ENCODE peak calls at places on chromosomes 7 and 10, in five cellular contexts. X, O, G, F and K are unnamed samples.

GRCh38 chr7:4013793-4014192 is 668.3 kb upstream of the FOXK1 start:
- DNase-seq in X (no peak), O (no peak), G (no peak), F (no peak), K (no peak)

GRCh38 chr10:114215033-114215432 is 24.0 kb upstream of the VWA2 start:
- DNase-seq in X (no peak), O (no peak), G (no peak), F (no peak), K (no peak)

GRCh38 chr10:57657164-57657765 is 610.4 kb downstream of the IPMK start:
- DNase-seq in X (peak; percentile 22), O (peak; percentile 48), G (peak; percentile 30), F (no peak), K (peak; percentile 24)

GRCh38 chr10:90592903-90593302 is 264.9 kb downstream of the HTR7 start:
- DNase-seq in X (no peak), O (peak; percentile 26), G (no peak), F (no peak), K (no peak)

GRCh38 chr10:68333058-68333395 is 299 bp upstream of the PBLD start:
- DNase-seq in X (no peak), O (no peak), G (peak; percentile 25), F (no peak), K (no peak)

GRCh38 chr10:125084191-125085186 is 75.9 kb downstream of the CTBP2 start:
- DNase-seq in X (no peak), O (peak; percentile 86), G (peak; percentile 96), F (no peak), K (no peak)

GRCh38 chr7:116777613-116778380 is 84.6 kb upstream of the CAPZA2 start:
- DNase-seq in X (no peak), O (no peak), G (peak; percentile 54), F (no peak), K (no peak)

GRCh38 chr7:159209429-159209828 is 64.8 kb upstream of the VIPR2 start:
- DNase-seq in X (no peak), O (no peak), G (no peak), F (no peak), K (no peak)

GRCh38 chr7:143882611-143883078 is 19.3 kb downstream of the TCAF1 start:
- DNase-seq in X (peak; percentile 76), O (peak; percentile 87), G (peak; percentile 71), F (no peak), K (peak; percentile 54)

GRCh38 chr7:70131807-70132565 is 533.7 kb downstream of the AUTS2 start:
- DNase-seq in X (no peak), O (peak; percentile 44), G (no peak), F (no peak), K (peak; percentile 64)

GRCh38 chr7:78762625-78763024 is 690.8 kb downstream of the MAGI2 start:
- DNase-seq in X (no peak), O (no peak), G (no peak), F (no peak), K (no peak)

GRCh38 chr7:141844256-141844655 is 3.0 kb upstream of the PRSS37 start:
- DNase-seq in X (no peak), O (peak; percentile 18), G (no peak), F (no peak), K (no peak)

GRCh38 chr10:23263441-23264164 is 71.5 kb downstream of the PTF1A start:
- DNase-seq in X (no peak), O (no peak), G (no peak), F (no peak), K (no peak)

GRCh38 chr7:4099651-4100050 is 582.4 kb upstream of the FOXK1 start:
- DNase-seq in X (no peak), O (no peak), G (no peak), F (no peak), K (no peak)

GRCh38 chr7:41131956-41132355 is 570.9 kb downstream of the INHBA start:
- DNase-seq in X (no peak), O (no peak), G (no peak), F (no peak), K (no peak)

GRCh38 chr10:21327239-21327993 is 198.1 kb downstream of the SKIDA1 start:
- DNase-seq in X (no peak), O (no peak), G (no peak), F (no peak), K (no peak)

GRCh38 chr10:15775513-15775912 is 55.8 kb upstream of the ITGA8 start:
- DNase-seq in X (no peak), O (no peak), G (peak; percentile 70), F (no peak), K (no peak)